ENCODE peak calls at places on chromosomes 11 and 22, in eight cellular contexts. M is PC-3, S is psoas muscle, U is brain microvascular endothelial cell, P is fibroblast of lung, Z is ovary, Q is sigmoid colon, H is tibial artery. X is an unnamed sample.

GRCh38 chr11:68118753-68119448 is 2.3 kb downstream of the CHKA start:
- DNase-seq in P (peak), U (no peak), M (peak), S (no peak), Q (peak), Z (no peak), H (no peak), X (no peak)

GRCh38 chr11:2397005-2397404 is 3.5 kb upstream of the TSSC4 start:
- DNase-seq in Z (no peak), M (no peak), Q (no peak), H (no peak), P (no peak), S (no peak), U (no peak), X (no peak)

GRCh38 chr11:44550123-44550522 is 15.3 kb upstream of the CD82 start:
- DNase-seq in P (no peak), Q (no peak), U (no peak), S (no peak), Z (no peak), H (no peak), M (no peak), X (no peak)

GRCh38 chr11:19511066-19511412 is 201.6 kb upstream of the NAV2 start:
- DNase-seq in Q (no peak), H (no peak), M (no peak), U (no peak), P (peak), S (no peak), Z (no peak), X (no peak)

GRCh38 chr22:40578171-40578570 is 58.3 kb downstream of the MRTFA start:
- DNase-seq in Z (no peak), H (no peak), P (no peak), M (no peak), S (no peak), U (no peak), Q (no peak), X (no peak)

GRCh38 chr11:17770048-17770652 is 35.6 kb downstream of the KCNC1 start:
- DNase-seq in Q (no peak), H (no peak), S (peak), P (no peak), Z (no peak), M (no peak), U (no peak), X (no peak)

GRCh38 chr22:40462195-40462988 is 92.0 kb downstream of the SGSM3 start:
- DNase-seq in H (no peak), Z (no peak), S (no peak), M (no peak), P (no peak), U (no peak), Q (no peak), X (no peak)

GRCh38 chr11:44309483-44310197 is at the start of gene ALX4:
- DNase-seq in H (no peak), P (peak), S (peak), U (no peak), Z (no peak), Q (no peak), M (peak), X (no peak)

GRCh38 chr11:72105888-72106287 is at the start of gene TOMT:
- DNase-seq in Z (no peak), P (no peak), M (no peak), Q (no peak), S (no peak), U (no peak), H (no peak), X (no peak)

GRCh38 chr11:118885319-118885718 is 1.6 kb downstream of the CXCR5 start:
- DNase-seq in U (no peak), H (no peak), M (no peak), Q (no peak), Z (no peak), P (no peak), S (peak), X (no peak)

GRCh38 chr11:118883004-118883367 is 706 bp upstream of the CXCR5 start:
- DNase-seq in M (no peak), U (no peak), S (peak), Z (no peak), P (no peak), H (no peak), Q (no peak), X (no peak)

GRCh38 chr11:118884613-118885274 is 1.1 kb downstream of the CXCR5 start:
- DNase-seq in M (no peak), H (no peak), U (no peak), Q (no peak), Z (no peak), S (peak), P (no peak), X (no peak)

GRCh38 chr11:118882489-118882888 is 1.2 kb upstream of the CXCR5 start:
- DNase-seq in H (no peak), Q (no peak), U (no peak), M (no peak), S (peak), P (no peak), Z (no peak), X (no peak)

GRCh38 chr11:118883368-118884071 is at the start of gene CXCR5:
- DNase-seq in H (no peak), U (peak), S (peak), M (no peak), Z (no peak), Q (no peak), P (no peak), X (no peak)
- H3K27ac ChIP-seq in H (peak), U (no peak), S (no peak), M (no peak), Z (no peak), Q (no peak), P (no peak), X (peak)

GRCh38 chr22:37561209-37562048 is 1.1 kb downstream of the CDC42EP1 start:
- DNase-seq in U (peak), Z (peak), S (peak), P (peak), Q (peak), H (peak), M (peak), X (peak)
- H3K4me3 ChIP-seq in U (peak), Z (peak), S (peak), P (peak), Q (peak), H (peak), M (peak), X (peak)

GRCh38 chr11:122145715-122146274 is 29.8 kb upstream of the BLID start:
- DNase-seq in S (no peak), Z (no peak), U (no peak), H (no peak), P (no peak), M (no peak), Q (no peak), X (no peak)

GRCh38 chr11:122150484-122151124 is 34.6 kb upstream of the BLID start:
- DNase-seq in P (no peak), H (no peak), U (no peak), S (no peak), Z (no peak), Q (no peak), M (peak), X (no peak)

GRCh38 chr11:122146475-122146874 is 30.5 kb upstream of the BLID start:
- DNase-seq in U (peak), H (no peak), M (peak), P (no peak), Z (no peak), Q (no peak), S (no peak), X (no peak)

GRCh38 chr11:122144752-122145151 is 28.7 kb upstream of the BLID start:
- DNase-seq in M (no peak), H (no peak), P (no peak), S (no peak), Z (no peak), U (no peak), Q (no peak), X (no peak)

DNA sequence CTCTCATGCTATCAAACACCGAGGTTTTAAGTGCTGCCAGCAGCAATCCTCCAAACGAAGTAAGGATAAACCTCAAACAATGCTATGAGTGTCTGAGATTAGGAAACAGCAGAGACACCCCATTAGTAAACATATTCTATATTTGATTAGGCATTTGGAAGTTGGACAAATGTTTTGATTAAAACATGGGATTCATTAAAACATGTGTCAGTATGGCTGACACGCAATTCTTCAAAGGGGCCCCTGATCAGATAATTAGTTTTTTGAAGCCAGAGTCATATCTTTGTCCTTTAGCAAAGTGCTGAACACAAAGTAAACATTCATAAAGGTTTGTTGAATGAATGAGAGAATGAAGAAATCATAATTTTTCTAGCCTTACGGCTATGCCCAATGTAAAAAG is 33.2 kb upstream of the BLID start:
- DNase-seq in M (no peak), U (no peak), Q (no peak), H (no peak), S (no peak), P (no peak), Z (no peak), X (no peak)
- TF ChIP-seq CTCF in M (no peak), U (no peak), Q (no peak), H (no peak), S (no peak), P (no peak), Z (no peak), X (no peak)

GRCh38 chr11:69699213-69699612 is 4.6 kb downstream of the FGF19 start:
- DNase-seq in Z (no peak), Q (peak), U (no peak), P (no peak), S (no peak), M (no peak), H (no peak), X (no peak)

GRCh38 chr11:69698362-69698761 is 5.5 kb downstream of the FGF19 start:
- DNase-seq in M (no peak), S (no peak), P (no peak), Z (no peak), Q (peak), U (no peak), H (no peak), X (no peak)

GRCh38 chr11:69702239-69702668 is 1.6 kb downstream of the FGF19 start:
- DNase-seq in H (no peak), U (no peak), Q (peak), S (no peak), P (no peak), Z (no peak), M (no peak), X (no peak)

GRCh38 chr11:69702769-69703510 is 882 bp downstream of the FGF19 start:
- DNase-seq in U (no peak), P (no peak), Z (no peak), S (no peak), H (no peak), Q (no peak), M (no peak), X (no peak)

GRCh38 chr11:69700278-69701140 is 3.3 kb downstream of the FGF19 start:
- DNase-seq in M (peak), Q (peak), P (peak), U (peak), Z (no peak), H (no peak), S (peak), X (no peak)
- H3K27ac ChIP-seq in M (no peak), Q (no peak), P (no peak), U (no peak), Z (no peak), H (no peak), S (no peak), X (no peak)

GRCh38 chr11:803467-803742 is 1.6 kb downstream of the PIDD1 start:
- DNase-seq in H (no peak), Q (no peak), U (no peak), Z (no peak), S (no peak), M (no peak), P (no peak), X (no peak)

GRCh38 chr11:802018-802617 is 2.9 kb downstream of the PIDD1 start:
- DNase-seq in M (no peak), S (no peak), U (no peak), Z (no peak), P (no peak), H (no peak), Q (no peak), X (no peak)

GRCh38 chr11:804599-804964 is 449 bp downstream of the PIDD1 start:
- DNase-seq in P (no peak), S (no peak), Q (no peak), U (no peak), H (no peak), Z (no peak), M (no peak), X (no peak)

GRCh38 chr11:802693-803466 is 2.2 kb downstream of the PIDD1 start:
- DNase-seq in S (no peak), U (no peak), Z (no peak), M (no peak), Q (no peak), P (no peak), H (no peak), X (no peak)

DNA sequence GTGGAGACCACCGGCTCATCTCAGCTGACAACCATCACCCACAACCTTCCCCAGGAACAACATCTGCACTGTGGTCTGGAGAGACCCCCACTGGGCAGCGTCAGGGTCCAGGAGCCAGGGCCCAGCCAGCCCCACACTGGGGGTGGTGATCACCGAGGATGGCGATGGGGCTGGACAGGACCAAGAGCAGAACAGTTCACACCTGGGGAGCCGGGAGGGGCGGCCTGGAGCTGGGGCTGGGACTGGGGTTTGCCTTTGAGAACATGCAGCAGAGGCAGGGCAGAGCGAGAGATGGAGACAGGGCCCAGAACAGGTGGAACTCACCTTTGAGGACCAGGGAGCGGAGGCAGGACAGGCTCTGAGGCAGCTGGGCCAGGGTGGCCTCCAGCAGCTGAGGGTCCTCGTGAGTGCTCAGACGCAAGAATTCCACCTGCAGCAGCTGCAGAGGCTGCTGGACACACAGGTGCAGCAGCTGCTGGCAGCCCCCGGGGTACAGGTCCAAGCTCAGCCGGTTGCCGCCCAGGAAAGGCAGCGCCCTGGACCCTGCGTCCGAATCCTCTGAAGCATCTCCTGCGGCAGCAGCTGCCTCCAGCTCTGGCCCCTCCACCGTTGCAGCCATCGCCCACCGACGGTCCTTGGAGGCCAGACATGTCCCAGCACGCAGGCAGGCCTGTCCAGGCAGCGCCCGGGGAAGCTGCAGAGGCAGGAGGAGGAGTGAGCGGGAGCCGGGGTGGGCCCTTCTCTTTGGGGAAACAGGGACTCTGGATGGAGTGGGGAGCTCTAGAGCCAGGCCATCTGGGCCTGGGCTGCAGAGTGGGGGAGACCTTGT is 1.0 kb downstream of the PIDD1 start:
- DNase-seq in H (no peak), Q (no peak), U (no peak), S (no peak), P (no peak), Z (no peak), M (no peak), X (no peak)
- H3K4me3 ChIP-seq in H (peak), Q (peak), U (peak), S (peak), P (peak), Z (no peak), M (peak), X (peak)

DNA sequence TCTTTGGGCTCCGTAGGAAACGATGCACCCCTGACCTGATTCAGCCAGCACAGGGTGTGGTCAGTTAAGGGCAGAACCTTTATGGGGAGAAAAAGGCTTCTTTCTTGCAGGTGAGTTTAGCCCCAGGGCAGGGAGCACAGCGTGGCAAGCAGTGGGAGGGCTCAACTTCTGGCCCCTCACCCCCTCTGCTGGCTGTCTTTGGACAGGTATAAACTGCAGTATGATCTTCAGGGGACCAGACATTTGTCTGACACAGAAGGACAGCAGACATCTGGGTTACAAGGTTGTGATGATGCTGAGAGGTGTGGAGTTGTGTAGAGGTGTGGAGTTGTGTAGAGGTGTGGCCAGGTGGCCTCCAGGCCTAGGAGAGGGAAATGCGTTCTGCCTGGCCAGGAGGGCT is 324.0 kb upstream of the PLET1 start:
- DNase-seq in S (no peak), Z (no peak), Q (no peak), H (no peak), P (no peak), M (peak), U (no peak), X (no peak)
- TF ChIP-seq CTCF in S (peak), Z (no peak), Q (no peak), H (no peak), P (no peak), M (peak), U (peak), X (no peak)

GRCh38 chr22:43948836-43949235 is 6.4 kb upstream of the SAMM50 start:
- DNase-seq in M (no peak), H (no peak), Z (no peak), Q (no peak), U (no peak), P (no peak), S (no peak), X (no peak)
- H3K27ac ChIP-seq in M (no peak), H (no peak), Z (no peak), Q (no peak), U (no peak), P (no peak), S (no peak), X (no peak)

DNA sequence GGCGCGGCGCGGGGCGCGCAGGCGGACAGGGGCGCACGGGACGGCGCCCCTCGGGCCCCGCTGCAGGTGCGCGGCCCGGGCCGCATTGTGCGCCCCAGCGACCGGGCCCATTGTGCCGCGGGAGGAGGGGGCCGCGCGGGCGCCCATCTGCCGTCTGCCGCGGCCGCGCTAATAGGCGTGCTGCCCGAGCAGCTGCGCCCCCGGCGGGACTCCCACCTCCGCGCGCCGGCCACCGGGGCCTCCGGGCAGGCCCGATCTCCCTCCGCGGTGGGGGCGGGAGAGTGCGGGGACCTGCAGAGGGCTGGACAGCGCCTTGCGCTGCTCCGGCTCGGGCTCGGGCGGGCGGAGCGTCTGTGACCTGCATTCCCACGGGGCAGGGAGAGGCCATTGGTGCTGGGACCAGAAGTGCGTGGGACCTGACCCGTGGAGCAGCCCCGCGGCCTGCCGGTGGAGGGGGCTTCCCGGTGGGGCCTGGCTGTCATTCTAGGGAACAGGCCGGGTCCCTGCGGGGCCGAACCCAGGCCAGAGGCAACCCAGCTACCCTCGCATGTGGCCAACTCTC is 950 bp downstream of the BRSK2 start:
- DNase-seq in H (no peak), P (no peak), M (no peak), Q (no peak), Z (peak), U (no peak), S (peak), X (no peak)
- H3K4me3 ChIP-seq in H (no peak), P (no peak), M (no peak), Q (peak), Z (no peak), U (no peak), S (peak), X (peak)

DNA sequence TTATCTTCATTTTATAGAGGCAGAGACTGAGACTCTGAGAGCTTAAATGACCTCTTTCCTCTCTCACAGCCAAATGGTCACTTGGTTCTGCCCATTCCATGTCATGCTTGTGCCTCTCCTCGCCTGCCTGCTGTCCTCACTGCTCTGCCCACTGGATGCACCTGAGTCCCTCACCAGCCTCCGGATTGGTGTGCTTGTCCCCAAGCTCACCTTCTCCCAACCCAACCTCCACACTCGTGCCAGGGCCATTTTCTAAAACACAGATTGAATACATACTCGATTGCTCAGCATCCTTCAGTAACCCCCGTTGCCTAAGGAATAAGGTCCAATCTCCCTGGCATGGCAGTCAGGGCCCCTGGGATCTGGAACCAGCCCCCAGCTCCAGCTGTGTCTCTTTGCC is 28.4 kb upstream of the NECTIN1 start:
- DNase-seq in S (no peak), P (no peak), M (no peak), H (no peak), Z (no peak), Q (no peak), U (no peak), X (no peak)
- TF ChIP-seq CTCF in S (no peak), P (no peak), M (no peak), H (no peak), Z (no peak), Q (no peak), U (no peak), X (no peak)

DNA sequence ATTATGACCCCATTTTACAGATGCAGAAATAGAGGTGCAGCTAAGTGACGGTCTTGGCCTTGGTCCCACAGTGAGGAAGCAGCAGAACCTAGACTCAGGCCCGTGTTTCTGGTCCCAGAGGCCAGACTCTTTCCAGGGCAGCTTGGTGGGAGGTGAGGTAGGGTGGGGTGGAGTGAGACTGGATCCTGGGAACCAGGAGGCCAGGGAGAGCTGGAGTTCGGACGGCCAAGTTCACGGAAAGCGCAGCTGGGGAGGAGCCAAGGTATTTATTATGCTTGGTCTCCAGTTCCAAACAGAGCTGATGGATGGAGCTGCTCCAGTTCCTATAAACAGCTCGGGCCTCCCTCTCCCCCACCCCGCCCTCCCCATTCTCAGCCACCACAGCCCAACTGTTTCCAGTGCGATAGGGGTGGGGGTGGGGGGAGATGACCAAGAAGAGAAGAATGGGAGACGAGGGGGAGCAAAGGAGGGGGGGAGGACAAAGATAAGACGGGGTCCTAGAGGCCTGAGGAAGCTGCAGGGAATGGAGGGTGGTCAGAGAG is 16.2 kb downstream of the LRRC32 start:
- DNase-seq in U (peak), Q (peak), Z (peak), P (peak), H (peak), M (no peak), S (peak), X (no peak)
- H3K27ac ChIP-seq in U (peak), Q (peak), Z (peak), P (peak), H (peak), M (no peak), S (peak), X (peak)